ENCODE peak calls at places on chromosomes 13 and 19, in five cellular contexts. One of them, this sample, is unnamed.

GRCh38 chr13:50941146-50941545 is 31.6 kb downstream of the RNASEH2B start:
- DNase-seq in GM12865: no peak
- DNase-seq in tibial nerve: no peak
- DNase-seq in nephron progenitor cell: no peak
- DNase-seq in CD4-positive, alpha-beta T cell: no peak
- DNase-seq in this sample: no peak

GRCh38 chr13:45434556-45435371 is 16.6 kb upstream of the SLC25A30 start:
- DNase-seq in GM12865: no peak
- DNase-seq in tibial nerve: no peak
- DNase-seq in nephron progenitor cell: no peak
- DNase-seq in CD4-positive, alpha-beta T cell: no peak
- DNase-seq in this sample: no peak

GRCh38 chr13:113835461-113836274 is 28.2 kb downstream of the GAS6 start:
- DNase-seq in GM12865: peak
- DNase-seq in tibial nerve: no peak
- DNase-seq in nephron progenitor cell: peak
- DNase-seq in CD4-positive, alpha-beta T cell: no peak
- DNase-seq in this sample: no peak

GRCh38 chr19:46015961-46016425 is 6.9 kb downstream of the PGLYRP1 start:
- DNase-seq in GM12865: no peak
- DNase-seq in tibial nerve: no peak
- DNase-seq in nephron progenitor cell: peak
- DNase-seq in CD4-positive, alpha-beta T cell: peak
- DNase-seq in this sample: peak

GRCh38 chr19:19468424-19469050 is 46.8 kb downstream of the TSSK6 start:
- DNase-seq in GM12865: no peak
- DNase-seq in tibial nerve: no peak
- DNase-seq in nephron progenitor cell: no peak
- DNase-seq in CD4-positive, alpha-beta T cell: no peak
- DNase-seq in this sample: no peak

GRCh38 chr13:98181106-98181815 is 4.2 kb upstream of the RNF113B start:
- DNase-seq in GM12865: no peak
- DNase-seq in tibial nerve: no peak
- DNase-seq in nephron progenitor cell: no peak
- DNase-seq in CD4-positive, alpha-beta T cell: no peak
- DNase-seq in this sample: no peak

GRCh38 chr13:31699650-31700049 is 39.7 kb upstream of the RXFP2 start:
- DNase-seq in GM12865: no peak
- DNase-seq in tibial nerve: no peak
- DNase-seq in nephron progenitor cell: no peak
- DNase-seq in CD4-positive, alpha-beta T cell: no peak
- DNase-seq in this sample: no peak

GRCh38 chr19:44306283-44306682 is 1.5 kb upstream of the ZNF235 start:
- DNase-seq in GM12865: no peak
- DNase-seq in tibial nerve: no peak
- DNase-seq in nephron progenitor cell: no peak
- DNase-seq in CD4-positive, alpha-beta T cell: no peak
- DNase-seq in this sample: no peak

GRCh38 chr19:18789883-18790565 is 1.1 kb downstream of the COMP start:
- DNase-seq in GM12865: peak
- DNase-seq in tibial nerve: no peak
- DNase-seq in nephron progenitor cell: peak
- DNase-seq in CD4-positive, alpha-beta T cell: peak
- DNase-seq in this sample: peak

GRCh38 chr19:10269333-10270179 is 1.4 kb upstream of the ICAM1 start:
- DNase-seq in GM12865: peak
- DNase-seq in tibial nerve: peak
- DNase-seq in nephron progenitor cell: peak
- DNase-seq in CD4-positive, alpha-beta T cell: peak
- DNase-seq in this sample: peak

DNA sequence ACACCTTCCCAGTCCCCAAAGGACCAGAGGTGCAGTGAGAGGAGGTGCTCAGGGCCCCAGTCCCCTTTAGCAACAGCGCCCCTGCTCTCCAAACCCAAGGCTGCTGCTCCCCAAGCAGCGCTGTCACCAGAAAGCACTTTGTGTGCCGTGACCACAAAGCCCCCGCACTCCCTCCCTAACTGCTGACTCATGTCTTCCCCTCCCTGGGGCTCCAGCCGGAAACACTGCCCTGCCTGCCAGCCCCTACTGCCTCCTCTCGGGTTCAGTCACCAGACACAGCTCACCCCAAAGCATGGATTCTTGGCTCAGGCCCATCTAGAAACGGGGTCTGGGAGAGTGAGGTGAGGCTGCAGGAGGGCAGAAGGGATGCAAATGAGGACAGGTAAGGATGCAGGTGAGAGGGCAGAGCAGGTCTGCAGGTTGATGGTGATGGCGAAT is 4.9 kb upstream of the TNFSF14 start:
- DNase-seq in GM12865: peak
- DNase-seq in tibial nerve: peak
- DNase-seq in nephron progenitor cell: peak
- DNase-seq in CD4-positive, alpha-beta T cell: peak
- DNase-seq in this sample: peak
- TF ChIP-seq CTCF in GM12865: peak
- TF ChIP-seq CTCF in tibial nerve: no peak
- TF ChIP-seq CTCF in nephron progenitor cell: no peak
- TF ChIP-seq CTCF in CD4-positive, alpha-beta T cell: no peak
- TF ChIP-seq CTCF in this sample: peak

GRCh38 chr13:52862358-52863206 is 14.1 kb upstream of the PCDH8 start:
- DNase-seq in GM12865: peak
- DNase-seq in tibial nerve: no peak
- DNase-seq in nephron progenitor cell: peak
- DNase-seq in CD4-positive, alpha-beta T cell: no peak
- DNase-seq in this sample: peak
- TF ChIP-seq CTCF in GM12865: peak
- TF ChIP-seq CTCF in tibial nerve: peak
- TF ChIP-seq CTCF in nephron progenitor cell: peak
- TF ChIP-seq CTCF in CD4-positive, alpha-beta T cell: peak
- TF ChIP-seq CTCF in this sample: peak

GRCh38 chr19:12603714-12604113 is 6.9 kb downstream of the ZNF490 start:
- DNase-seq in GM12865: peak
- DNase-seq in tibial nerve: no peak
- DNase-seq in nephron progenitor cell: no peak
- DNase-seq in CD4-positive, alpha-beta T cell: peak
- DNase-seq in this sample: peak

GRCh38 chr19:12610540-12611360 is at the start of the genes ZNF490 and ZNF791:
- DNase-seq in GM12865: peak
- DNase-seq in tibial nerve: peak
- DNase-seq in nephron progenitor cell: peak
- DNase-seq in CD4-positive, alpha-beta T cell: peak
- DNase-seq in this sample: peak

GRCh38 chr19:12611361-12611699 is 610 bp downstream of the ZNF791 start:
- DNase-seq in GM12865: no peak
- DNase-seq in tibial nerve: peak
- DNase-seq in nephron progenitor cell: peak
- DNase-seq in CD4-positive, alpha-beta T cell: no peak
- DNase-seq in this sample: no peak

GRCh38 chr19:12606796-12607195 is 3.8 kb downstream of the ZNF490 start:
- DNase-seq in GM12865: no peak
- DNase-seq in tibial nerve: no peak
- DNase-seq in nephron progenitor cell: no peak
- DNase-seq in CD4-positive, alpha-beta T cell: no peak
- DNase-seq in this sample: no peak
- TF ChIP-seq CTCF in GM12865: no peak
- TF ChIP-seq CTCF in tibial nerve: no peak
- TF ChIP-seq CTCF in nephron progenitor cell: no peak
- TF ChIP-seq CTCF in CD4-positive, alpha-beta T cell: no peak
- TF ChIP-seq CTCF in this sample: no peak

GRCh38 chr19:2788237-2788636 is 2.9 kb downstream of the THOP1 start:
- DNase-seq in GM12865: no peak
- DNase-seq in tibial nerve: no peak
- DNase-seq in nephron progenitor cell: no peak
- DNase-seq in CD4-positive, alpha-beta T cell: no peak
- DNase-seq in this sample: no peak

GRCh38 chr19:2782936-2783780 is at the start of gene SGTA:
- DNase-seq in GM12865: peak
- DNase-seq in tibial nerve: peak
- DNase-seq in nephron progenitor cell: peak
- DNase-seq in CD4-positive, alpha-beta T cell: peak
- DNase-seq in this sample: peak

GRCh38 chr19:2783781-2784145 is 690 bp upstream of the SGTA start:
- DNase-seq in GM12865: no peak
- DNase-seq in tibial nerve: no peak
- DNase-seq in nephron progenitor cell: no peak
- DNase-seq in CD4-positive, alpha-beta T cell: no peak
- DNase-seq in this sample: no peak

GRCh38 chr19:2787115-2787514 is 1.8 kb downstream of the THOP1 start:
- DNase-seq in GM12865: peak
- DNase-seq in tibial nerve: no peak
- DNase-seq in nephron progenitor cell: no peak
- DNase-seq in CD4-positive, alpha-beta T cell: no peak
- DNase-seq in this sample: no peak

DNA sequence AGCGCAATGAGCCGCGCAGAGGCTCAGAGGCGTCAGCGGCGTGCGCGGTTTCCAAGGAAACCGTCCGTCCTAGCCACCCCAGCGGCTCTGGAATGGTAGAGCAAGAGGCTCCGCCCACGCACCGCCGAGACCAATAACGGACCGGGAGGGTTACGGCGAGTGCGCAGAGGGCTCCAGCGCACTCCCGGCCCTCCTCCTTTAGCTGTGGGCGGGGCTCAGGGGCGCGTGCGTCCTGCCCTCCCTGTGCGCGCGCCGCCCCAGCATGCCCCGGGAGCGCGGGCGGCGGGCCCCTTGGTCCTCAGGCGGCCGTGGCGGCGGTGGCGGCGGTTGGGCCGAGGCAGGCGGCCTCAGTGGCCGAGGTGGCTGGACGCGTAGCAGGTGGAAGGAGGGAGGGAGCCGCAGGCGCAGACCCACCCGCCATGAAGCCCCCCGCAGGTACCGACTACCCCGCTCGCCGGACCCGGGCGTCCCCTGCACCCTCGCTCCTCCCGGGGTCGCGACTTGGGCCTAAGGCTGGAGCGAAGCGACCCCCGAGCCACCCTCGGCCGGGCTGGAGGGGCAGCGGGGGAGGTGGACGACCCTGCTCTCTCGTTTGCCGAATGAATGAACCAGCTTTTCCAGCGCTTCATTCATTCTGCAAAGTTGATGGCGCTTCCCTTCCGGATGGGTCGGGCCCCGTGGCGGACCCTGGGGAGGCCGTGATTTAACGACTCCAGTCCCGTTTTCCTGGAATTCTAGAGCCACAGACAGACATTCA is at the start of gene THOP1:
- DNase-seq in GM12865: peak
- DNase-seq in tibial nerve: peak
- DNase-seq in nephron progenitor cell: peak
- DNase-seq in CD4-positive, alpha-beta T cell: peak
- DNase-seq in this sample: peak
- TF ChIP-seq CTCF in GM12865: no peak
- TF ChIP-seq CTCF in tibial nerve: no peak
- TF ChIP-seq CTCF in nephron progenitor cell: no peak
- TF ChIP-seq CTCF in CD4-positive, alpha-beta T cell: no peak
- TF ChIP-seq CTCF in this sample: no peak

GRCh38 chr19:49058592-49058991 is 1.0 kb upstream of the CGB7 start:
- DNase-seq in GM12865: peak
- DNase-seq in tibial nerve: no peak
- DNase-seq in nephron progenitor cell: no peak
- DNase-seq in CD4-positive, alpha-beta T cell: no peak
- DNase-seq in this sample: no peak

GRCh38 chr19:49061000-49061399 is 3.5 kb upstream of the CGB7 start:
- DNase-seq in GM12865: no peak
- DNase-seq in tibial nerve: no peak
- DNase-seq in nephron progenitor cell: no peak
- DNase-seq in CD4-positive, alpha-beta T cell: no peak
- DNase-seq in this sample: no peak

GRCh38 chr19:49059056-49059455 is 1.5 kb upstream of the CGB7 start:
- DNase-seq in GM12865: no peak
- DNase-seq in tibial nerve: no peak
- DNase-seq in nephron progenitor cell: no peak
- DNase-seq in CD4-positive, alpha-beta T cell: no peak
- DNase-seq in this sample: no peak

GRCh38 chr19:49057636-49058234 is at the start of gene CGB7:
- DNase-seq in GM12865: no peak
- DNase-seq in tibial nerve: peak
- DNase-seq in nephron progenitor cell: peak
- DNase-seq in CD4-positive, alpha-beta T cell: peak
- DNase-seq in this sample: no peak

GRCh38 chr19:49056101-49056901 is 1.2 kb downstream of the CGB7 start:
- DNase-seq in GM12865: peak
- DNase-seq in tibial nerve: peak
- DNase-seq in nephron progenitor cell: peak
- DNase-seq in CD4-positive, alpha-beta T cell: peak
- DNase-seq in this sample: peak
- TF ChIP-seq CTCF in GM12865: peak
- TF ChIP-seq CTCF in tibial nerve: peak
- TF ChIP-seq CTCF in nephron progenitor cell: peak
- TF ChIP-seq CTCF in CD4-positive, alpha-beta T cell: peak
- TF ChIP-seq CTCF in this sample: peak

DNA sequence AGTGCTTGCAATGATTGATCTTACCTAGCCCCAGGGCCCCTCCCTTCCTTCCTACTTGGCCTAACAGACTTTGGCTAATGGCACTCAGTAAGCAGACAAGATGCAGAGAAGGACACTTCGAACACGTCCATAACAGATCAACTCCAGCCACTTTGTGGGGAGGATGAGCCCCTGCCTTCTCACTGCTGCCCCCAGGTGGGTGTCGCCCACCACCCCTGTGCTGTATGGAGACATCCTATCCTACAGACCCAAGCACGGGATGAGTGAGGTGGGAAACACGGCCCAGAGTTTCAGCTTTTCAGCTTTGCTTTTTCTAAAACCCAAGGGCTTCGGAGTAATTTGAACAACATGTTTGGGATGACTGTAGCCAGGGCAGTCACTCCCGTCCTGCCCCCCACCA is 5.5 kb downstream of the SLC7A1 start:
- DNase-seq in GM12865: no peak
- DNase-seq in tibial nerve: no peak
- DNase-seq in nephron progenitor cell: no peak
- DNase-seq in CD4-positive, alpha-beta T cell: no peak
- DNase-seq in this sample: no peak
- TF ChIP-seq CTCF in GM12865: no peak
- TF ChIP-seq CTCF in tibial nerve: no peak
- TF ChIP-seq CTCF in nephron progenitor cell: no peak
- TF ChIP-seq CTCF in CD4-positive, alpha-beta T cell: no peak
- TF ChIP-seq CTCF in this sample: no peak

GRCh38 chr19:37692956-37693660 is 26.5 kb downstream of the ZNF607 start:
- DNase-seq in GM12865: no peak
- DNase-seq in tibial nerve: no peak
- DNase-seq in nephron progenitor cell: no peak
- DNase-seq in CD4-positive, alpha-beta T cell: no peak
- DNase-seq in this sample: no peak

GRCh38 chr19:37695144-37695899 is 24.2 kb downstream of the ZNF607 start:
- DNase-seq in GM12865: no peak
- DNase-seq in tibial nerve: no peak
- DNase-seq in nephron progenitor cell: no peak
- DNase-seq in CD4-positive, alpha-beta T cell: no peak
- DNase-seq in this sample: no peak

DNA sequence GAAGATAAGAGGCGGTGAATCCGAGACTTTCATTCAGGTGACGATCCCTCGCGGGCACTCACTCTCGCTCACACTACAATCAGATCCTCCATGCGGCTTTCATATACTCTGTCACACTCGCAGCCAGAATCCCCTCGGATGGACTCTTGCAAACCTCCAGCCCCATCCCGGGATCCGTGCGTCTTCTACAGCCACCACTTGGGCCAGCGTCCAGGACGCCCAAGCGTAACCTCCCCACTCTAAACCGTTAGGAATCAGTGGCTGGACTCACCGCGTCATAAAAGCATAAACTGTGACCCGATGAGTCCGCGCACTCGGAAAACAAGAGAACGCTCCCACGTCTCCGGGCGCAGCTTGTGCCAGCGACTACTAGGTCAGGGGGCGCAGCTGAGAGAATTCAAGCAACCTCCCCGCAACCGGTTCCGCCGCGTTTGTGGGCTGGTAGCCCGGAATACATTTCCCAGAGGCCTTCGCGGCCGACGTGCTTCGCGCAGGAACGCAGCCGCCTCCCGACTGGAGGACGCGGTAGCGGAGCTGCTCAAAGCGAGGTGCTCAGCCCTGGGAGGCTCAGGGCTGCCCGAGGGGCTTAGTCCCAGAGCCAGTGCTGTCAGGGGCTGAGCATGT is 27.6 kb downstream of the ZNF607 start:
- DNase-seq in GM12865: peak
- DNase-seq in tibial nerve: peak
- DNase-seq in nephron progenitor cell: peak
- DNase-seq in CD4-positive, alpha-beta T cell: peak
- DNase-seq in this sample: peak
- TF ChIP-seq CTCF in GM12865: no peak
- TF ChIP-seq CTCF in tibial nerve: no peak
- TF ChIP-seq CTCF in nephron progenitor cell: no peak
- TF ChIP-seq CTCF in CD4-positive, alpha-beta T cell: no peak
- TF ChIP-seq CTCF in this sample: no peak